ENCODE peak calls at places on chromosome 19, in six cellular contexts. One of them, this sample, is unnamed.

GRCh38 chr19:38095411-38096308 is 128.4 kb downstream of the DPF1 start:
- DNase-seq in memory B cell: peak
- DNase-seq in cardiac muscle cell: peak
- DNase-seq in K562: peak
- DNase-seq in central memory CD8-positive, alpha-beta T cell: peak
- DNase-seq in stimulated activated naive B cell treated with anti-CD40 and anti-IgM and Interleukin-4, amounts not matched to agents 10 μg/mL and 1 μg/mL and 100 μg/mL, for 72 hours: peak
- DNase-seq in this sample: peak

GRCh38 chr19:20664917-20665781 is 3.8 kb upstream of the ZNF626 start:
- DNase-seq in K562: peak
- DNase-seq in central memory CD8-positive, alpha-beta T cell: no peak
- DNase-seq in cardiac muscle cell: peak
- DNase-seq in memory B cell: no peak
- DNase-seq in stimulated activated naive B cell treated with anti-CD40 and anti-IgM and Interleukin-4, amounts not matched to agents 10 μg/mL and 1 μg/mL and 100 μg/mL, for 72 hours: no peak
- DNase-seq in this sample: no peak

GRCh38 chr19:46271488-46272197 is 25.2 kb upstream of the HIF3A start:
- DNase-seq in K562: no peak
- DNase-seq in central memory CD8-positive, alpha-beta T cell: no peak
- DNase-seq in cardiac muscle cell: peak
- DNase-seq in memory B cell: no peak
- DNase-seq in stimulated activated naive B cell treated with anti-CD40 and anti-IgM and Interleukin-4, amounts not matched to agents 10 μg/mL and 1 μg/mL and 100 μg/mL, for 72 hours: no peak
- DNase-seq in this sample: no peak

GRCh38 chr19:15200575-15201364 is at the start of gene NOTCH3:
- DNase-seq in K562: no peak
- DNase-seq in memory B cell: no peak
- DNase-seq in central memory CD8-positive, alpha-beta T cell: no peak
- DNase-seq in stimulated activated naive B cell treated with anti-CD40 and anti-IgM and Interleukin-4, amounts not matched to agents 10 μg/mL and 1 μg/mL and 100 μg/mL, for 72 hours: no peak
- DNase-seq in cardiac muscle cell: no peak
- DNase-seq in this sample: no peak

GRCh38 chr19:35114656-35115537 is 726 bp upstream of the FXYD3 start:
- DNase-seq in memory B cell: peak
- DNase-seq in cardiac muscle cell: peak
- DNase-seq in K562: peak
- DNase-seq in stimulated activated naive B cell treated with anti-CD40 and anti-IgM and Interleukin-4, amounts not matched to agents 10 μg/mL and 1 μg/mL and 100 μg/mL, for 72 hours: peak
- DNase-seq in central memory CD8-positive, alpha-beta T cell: peak
- DNase-seq in this sample: peak

GRCh38 chr19:38335949-38336637 is 463 bp downstream of the CATSPERG start:
- DNase-seq in memory B cell: peak
- DNase-seq in K562: peak
- DNase-seq in central memory CD8-positive, alpha-beta T cell: peak
- DNase-seq in stimulated activated naive B cell treated with anti-CD40 and anti-IgM and Interleukin-4, amounts not matched to agents 10 μg/mL and 1 μg/mL and 100 μg/mL, for 72 hours: peak
- DNase-seq in cardiac muscle cell: peak
- DNase-seq in this sample: peak

GRCh38 chr19:22545751-22546150 is 88.4 kb upstream of the ZNF492 start:
- DNase-seq in stimulated activated naive B cell treated with anti-CD40 and anti-IgM and Interleukin-4, amounts not matched to agents 10 μg/mL and 1 μg/mL and 100 μg/mL, for 72 hours: no peak
- DNase-seq in memory B cell: no peak
- DNase-seq in cardiac muscle cell: peak
- DNase-seq in K562: peak
- DNase-seq in central memory CD8-positive, alpha-beta T cell: no peak
- DNase-seq in this sample: peak

GRCh38 chr19:43316591-43317319 is 36.7 kb upstream of the CD177 start:
- DNase-seq in central memory CD8-positive, alpha-beta T cell: no peak
- DNase-seq in K562: peak
- DNase-seq in memory B cell: no peak
- DNase-seq in stimulated activated naive B cell treated with anti-CD40 and anti-IgM and Interleukin-4, amounts not matched to agents 10 μg/mL and 1 μg/mL and 100 μg/mL, for 72 hours: no peak
- DNase-seq in cardiac muscle cell: peak
- DNase-seq in this sample: no peak

GRCh38 chr19:41377977-41378707 is 1.8 kb downstream of the TMEM91 start:
- DNase-seq in cardiac muscle cell: no peak
- DNase-seq in stimulated activated naive B cell treated with anti-CD40 and anti-IgM and Interleukin-4, amounts not matched to agents 10 μg/mL and 1 μg/mL and 100 μg/mL, for 72 hours: peak
- DNase-seq in central memory CD8-positive, alpha-beta T cell: no peak
- DNase-seq in memory B cell: no peak
- DNase-seq in K562: peak
- DNase-seq in this sample: no peak

GRCh38 chr19:39236527-39236926 is 8.3 kb downstream of the IFNL3 start:
- DNase-seq in stimulated activated naive B cell treated with anti-CD40 and anti-IgM and Interleukin-4, amounts not matched to agents 10 μg/mL and 1 μg/mL and 100 μg/mL, for 72 hours: no peak
- DNase-seq in central memory CD8-positive, alpha-beta T cell: no peak
- DNase-seq in cardiac muscle cell: no peak
- DNase-seq in memory B cell: no peak
- DNase-seq in K562: no peak
- DNase-seq in this sample: no peak

GRCh38 chr19:49475191-49475932 is 1.3 kb downstream of the FLT3LG start:
- DNase-seq in stimulated activated naive B cell treated with anti-CD40 and anti-IgM and Interleukin-4, amounts not matched to agents 10 μg/mL and 1 μg/mL and 100 μg/mL, for 72 hours: no peak
- DNase-seq in memory B cell: no peak
- DNase-seq in cardiac muscle cell: no peak
- DNase-seq in central memory CD8-positive, alpha-beta T cell: no peak
- DNase-seq in K562: no peak
- DNase-seq in this sample: no peak

GRCh38 chr19:6276447-6276846 is 3.3 kb downstream of the MLLT1 start:
- DNase-seq in K562: peak
- DNase-seq in memory B cell: no peak
- DNase-seq in central memory CD8-positive, alpha-beta T cell: no peak
- DNase-seq in stimulated activated naive B cell treated with anti-CD40 and anti-IgM and Interleukin-4, amounts not matched to agents 10 μg/mL and 1 μg/mL and 100 μg/mL, for 72 hours: no peak
- DNase-seq in cardiac muscle cell: peak
- DNase-seq in this sample: peak

GRCh38 chr19:35011091-35011689 is 11.1 kb downstream of the GRAMD1A start:
- DNase-seq in cardiac muscle cell: no peak
- DNase-seq in central memory CD8-positive, alpha-beta T cell: no peak
- DNase-seq in K562: no peak
- DNase-seq in memory B cell: no peak
- DNase-seq in stimulated activated naive B cell treated with anti-CD40 and anti-IgM and Interleukin-4, amounts not matched to agents 10 μg/mL and 1 μg/mL and 100 μg/mL, for 72 hours: no peak
- DNase-seq in this sample: no peak

GRCh38 chr19:22619371-22619770 is 14.8 kb upstream of the ZNF492 start:
- DNase-seq in memory B cell: no peak
- DNase-seq in stimulated activated naive B cell treated with anti-CD40 and anti-IgM and Interleukin-4, amounts not matched to agents 10 μg/mL and 1 μg/mL and 100 μg/mL, for 72 hours: no peak
- DNase-seq in cardiac muscle cell: no peak
- DNase-seq in K562: no peak
- DNase-seq in central memory CD8-positive, alpha-beta T cell: no peak
- DNase-seq in this sample: no peak

GRCh38 chr19:39199025-39199424 is 2.3 kb downstream of the NCCRP1 start:
- DNase-seq in central memory CD8-positive, alpha-beta T cell: no peak
- DNase-seq in cardiac muscle cell: peak
- DNase-seq in memory B cell: no peak
- DNase-seq in stimulated activated naive B cell treated with anti-CD40 and anti-IgM and Interleukin-4, amounts not matched to agents 10 μg/mL and 1 μg/mL and 100 μg/mL, for 72 hours: no peak
- DNase-seq in K562: no peak
- DNase-seq in this sample: no peak

GRCh38 chr19:31783592-31783991 is 434.4 kb upstream of the TSHZ3 start:
- DNase-seq in central memory CD8-positive, alpha-beta T cell: no peak
- DNase-seq in cardiac muscle cell: no peak
- DNase-seq in memory B cell: no peak
- DNase-seq in stimulated activated naive B cell treated with anti-CD40 and anti-IgM and Interleukin-4, amounts not matched to agents 10 μg/mL and 1 μg/mL and 100 μg/mL, for 72 hours: no peak
- DNase-seq in K562: no peak
- DNase-seq in this sample: no peak

GRCh38 chr19:4199699-4200293 is 17.3 kb downstream of the ANKRD24 start:
- DNase-seq in central memory CD8-positive, alpha-beta T cell: no peak
- DNase-seq in K562: peak
- DNase-seq in cardiac muscle cell: no peak
- DNase-seq in stimulated activated naive B cell treated with anti-CD40 and anti-IgM and Interleukin-4, amounts not matched to agents 10 μg/mL and 1 μg/mL and 100 μg/mL, for 72 hours: no peak
- DNase-seq in memory B cell: no peak
- DNase-seq in this sample: no peak

GRCh38 chr19:54356444-54357056 is 8.2 kb downstream of the LAIR1 start:
- DNase-seq in memory B cell: no peak
- DNase-seq in cardiac muscle cell: no peak
- DNase-seq in central memory CD8-positive, alpha-beta T cell: no peak
- DNase-seq in K562: no peak
- DNase-seq in stimulated activated naive B cell treated with anti-CD40 and anti-IgM and Interleukin-4, amounts not matched to agents 10 μg/mL and 1 μg/mL and 100 μg/mL, for 72 hours: no peak
- DNase-seq in this sample: no peak

This sample was measured in erythroblast.